ENCODE peak calls at places on chromosomes 6 and 20, in eight cellular contexts. One of them, this sample, is unnamed.

GRCh38 chr6:160130729-160131484 is 9.3 kb downstream of the SLC22A1 start:
- DNase-seq in astrocyte of the spinal cord: no peak
- DNase-seq in BJ: no peak
- DNase-seq in NCI-H1436: no peak
- DNase-seq in activated gamma-delta T cell treated with Interleukin-2 at 50 U/mL for 16 hours: no peak
- DNase-seq in endothelial cell: no peak
- DNase-seq in activated T-helper 1 cell treated with Interleukin-2 at 50 U/mL for 16 hours: no peak
- DNase-seq in ovary: no peak
- DNase-seq in this sample: no peak

GRCh38 chr20:59120919-59121318 is 42.7 kb upstream of the ZNF831 start:
- DNase-seq in astrocyte of the spinal cord: no peak
- DNase-seq in BJ: no peak
- DNase-seq in NCI-H1436: no peak
- DNase-seq in activated gamma-delta T cell treated with Interleukin-2 at 50 U/mL for 16 hours: no peak
- DNase-seq in endothelial cell: no peak
- DNase-seq in activated T-helper 1 cell treated with Interleukin-2 at 50 U/mL for 16 hours: no peak
- DNase-seq in ovary: no peak
- DNase-seq in this sample: no peak

GRCh38 chr20:57061058-57061900 is 205.2 kb downstream of the BMP7 start:
- DNase-seq in astrocyte of the spinal cord: peak
- DNase-seq in BJ: no peak
- DNase-seq in NCI-H1436: no peak
- DNase-seq in activated gamma-delta T cell treated with Interleukin-2 at 50 U/mL for 16 hours: no peak
- DNase-seq in endothelial cell: peak
- DNase-seq in activated T-helper 1 cell treated with Interleukin-2 at 50 U/mL for 16 hours: no peak
- DNase-seq in ovary: no peak
- DNase-seq in this sample: no peak

GRCh38 chr6:145660676-145661075 is 74.6 kb downstream of the EPM2A start:
- DNase-seq in astrocyte of the spinal cord: no peak
- DNase-seq in BJ: no peak
- DNase-seq in NCI-H1436: no peak
- DNase-seq in activated gamma-delta T cell treated with Interleukin-2 at 50 U/mL for 16 hours: no peak
- DNase-seq in endothelial cell: no peak
- DNase-seq in activated T-helper 1 cell treated with Interleukin-2 at 50 U/mL for 16 hours: no peak
- DNase-seq in ovary: no peak
- DNase-seq in this sample: no peak

GRCh38 chr6:38423746-38424145 is 216.0 kb downstream of the BTBD9 start:
- DNase-seq in astrocyte of the spinal cord: no peak
- DNase-seq in BJ: no peak
- DNase-seq in NCI-H1436: no peak
- DNase-seq in activated gamma-delta T cell treated with Interleukin-2 at 50 U/mL for 16 hours: no peak
- DNase-seq in endothelial cell: no peak
- DNase-seq in activated T-helper 1 cell treated with Interleukin-2 at 50 U/mL for 16 hours: no peak
- DNase-seq in ovary: no peak
- DNase-seq in this sample: no peak

GRCh38 chr20:58577139-58577806 is 62.1 kb upstream of the APCDD1L start:
- DNase-seq in astrocyte of the spinal cord: no peak
- DNase-seq in BJ: no peak
- DNase-seq in NCI-H1436: no peak
- DNase-seq in activated gamma-delta T cell treated with Interleukin-2 at 50 U/mL for 16 hours: no peak
- DNase-seq in endothelial cell: no peak
- DNase-seq in activated T-helper 1 cell treated with Interleukin-2 at 50 U/mL for 16 hours: no peak
- DNase-seq in ovary: peak
- DNase-seq in this sample: no peak

GRCh38 chr6:26250806-26251075 is 114.3 kb upstream of the BTN3A2 start:
- DNase-seq in astrocyte of the spinal cord: no peak
- DNase-seq in BJ: no peak
- DNase-seq in NCI-H1436: peak
- DNase-seq in activated gamma-delta T cell treated with Interleukin-2 at 50 U/mL for 16 hours: peak
- DNase-seq in endothelial cell: no peak
- DNase-seq in activated T-helper 1 cell treated with Interleukin-2 at 50 U/mL for 16 hours: no peak
- DNase-seq in ovary: no peak
- DNase-seq in this sample: no peak

GRCh38 chr6:49915035-49915434 is 48.7 kb upstream of the CRISP1 start:
- DNase-seq in astrocyte of the spinal cord: no peak
- DNase-seq in BJ: no peak
- DNase-seq in NCI-H1436: no peak
- DNase-seq in activated gamma-delta T cell treated with Interleukin-2 at 50 U/mL for 16 hours: no peak
- DNase-seq in endothelial cell: no peak
- DNase-seq in activated T-helper 1 cell treated with Interleukin-2 at 50 U/mL for 16 hours: no peak
- DNase-seq in ovary: no peak
- DNase-seq in this sample: no peak

GRCh38 chr6:37432916-37433656 is at the start of gene CMTR1:
- DNase-seq in astrocyte of the spinal cord: peak
- DNase-seq in BJ: peak
- DNase-seq in NCI-H1436: peak
- DNase-seq in activated gamma-delta T cell treated with Interleukin-2 at 50 U/mL for 16 hours: peak
- DNase-seq in endothelial cell: peak
- DNase-seq in activated T-helper 1 cell treated with Interleukin-2 at 50 U/mL for 16 hours: peak
- DNase-seq in ovary: peak
- DNase-seq in this sample: no peak

GRCh38 chr20:23988561-23988960 is at the start of gene GGTLC1:
- DNase-seq in astrocyte of the spinal cord: no peak
- DNase-seq in BJ: no peak
- DNase-seq in NCI-H1436: no peak
- DNase-seq in activated gamma-delta T cell treated with Interleukin-2 at 50 U/mL for 16 hours: no peak
- DNase-seq in endothelial cell: no peak
- DNase-seq in activated T-helper 1 cell treated with Interleukin-2 at 50 U/mL for 16 hours: no peak
- DNase-seq in ovary: no peak
- DNase-seq in this sample: no peak

GRCh38 chr20:37081717-37082289 is 14.0 kb downstream of the RBL1 start:
- DNase-seq in astrocyte of the spinal cord: no peak
- DNase-seq in BJ: no peak
- DNase-seq in NCI-H1436: no peak
- DNase-seq in activated gamma-delta T cell treated with Interleukin-2 at 50 U/mL for 16 hours: peak
- DNase-seq in endothelial cell: peak
- DNase-seq in activated T-helper 1 cell treated with Interleukin-2 at 50 U/mL for 16 hours: peak
- DNase-seq in ovary: no peak
- DNase-seq in this sample: no peak

GRCh38 chr20:46312075-46312944 is 4.0 kb upstream of the CDH22 start:
- DNase-seq in astrocyte of the spinal cord: no peak
- DNase-seq in BJ: no peak
- DNase-seq in NCI-H1436: no peak
- DNase-seq in activated gamma-delta T cell treated with Interleukin-2 at 50 U/mL for 16 hours: no peak
- DNase-seq in endothelial cell: peak
- DNase-seq in activated T-helper 1 cell treated with Interleukin-2 at 50 U/mL for 16 hours: no peak
- DNase-seq in ovary: peak
- DNase-seq in this sample: no peak

GRCh38 chr20:24544371-24544770 is 74.9 kb downstream of the SYNDIG1 start:
- DNase-seq in astrocyte of the spinal cord: no peak
- DNase-seq in BJ: no peak
- DNase-seq in NCI-H1436: no peak
- DNase-seq in activated gamma-delta T cell treated with Interleukin-2 at 50 U/mL for 16 hours: no peak
- DNase-seq in endothelial cell: no peak
- DNase-seq in activated T-helper 1 cell treated with Interleukin-2 at 50 U/mL for 16 hours: no peak
- DNase-seq in ovary: no peak
- DNase-seq in this sample: no peak

GRCh38 chr6:30359276-30359675 is 14.3 kb downstream of the RPP21 start:
- DNase-seq in astrocyte of the spinal cord: no peak
- DNase-seq in BJ: no peak
- DNase-seq in NCI-H1436: no peak
- DNase-seq in activated gamma-delta T cell treated with Interleukin-2 at 50 U/mL for 16 hours: no peak
- DNase-seq in endothelial cell: no peak
- DNase-seq in activated T-helper 1 cell treated with Interleukin-2 at 50 U/mL for 16 hours: no peak
- DNase-seq in ovary: no peak
- DNase-seq in this sample: no peak

GRCh38 chr6:165308926-165309731 is at the start of gene C6orf118:
- DNase-seq in astrocyte of the spinal cord: peak
- DNase-seq in BJ: no peak
- DNase-seq in NCI-H1436: peak
- DNase-seq in activated gamma-delta T cell treated with Interleukin-2 at 50 U/mL for 16 hours: no peak
- DNase-seq in endothelial cell: peak
- DNase-seq in activated T-helper 1 cell treated with Interleukin-2 at 50 U/mL for 16 hours: no peak
- DNase-seq in ovary: peak
- DNase-seq in this sample: peak

GRCh38 chr6:144647971-144648651 is 363.0 kb downstream of the UTRN start:
- DNase-seq in astrocyte of the spinal cord: no peak
- DNase-seq in BJ: no peak
- DNase-seq in NCI-H1436: no peak
- DNase-seq in activated gamma-delta T cell treated with Interleukin-2 at 50 U/mL for 16 hours: no peak
- DNase-seq in endothelial cell: no peak
- DNase-seq in activated T-helper 1 cell treated with Interleukin-2 at 50 U/mL for 16 hours: no peak
- DNase-seq in ovary: no peak
- DNase-seq in this sample: no peak

GRCh38 chr6:87393026-87393622 is 14.6 kb upstream of the CFAP206 start:
- DNase-seq in astrocyte of the spinal cord: peak
- DNase-seq in BJ: peak
- DNase-seq in NCI-H1436: peak
- DNase-seq in activated gamma-delta T cell treated with Interleukin-2 at 50 U/mL for 16 hours: peak
- DNase-seq in endothelial cell: peak
- DNase-seq in activated T-helper 1 cell treated with Interleukin-2 at 50 U/mL for 16 hours: no peak
- DNase-seq in ovary: no peak
- DNase-seq in this sample: peak

GRCh38 chr20:62832212-62832922 is 15.5 kb downstream of the COL9A3 start:
- DNase-seq in astrocyte of the spinal cord: no peak
- DNase-seq in BJ: no peak
- DNase-seq in NCI-H1436: peak
- DNase-seq in activated gamma-delta T cell treated with Interleukin-2 at 50 U/mL for 16 hours: no peak
- DNase-seq in endothelial cell: no peak
- DNase-seq in activated T-helper 1 cell treated with Interleukin-2 at 50 U/mL for 16 hours: no peak
- DNase-seq in ovary: peak
- DNase-seq in this sample: no peak

GRCh38 chr20:61940491-61940890 is 125.2 kb downstream of the TAF4 start:
- DNase-seq in astrocyte of the spinal cord: no peak
- DNase-seq in BJ: no peak
- DNase-seq in NCI-H1436: no peak
- DNase-seq in activated gamma-delta T cell treated with Interleukin-2 at 50 U/mL for 16 hours: no peak
- DNase-seq in endothelial cell: no peak
- DNase-seq in activated T-helper 1 cell treated with Interleukin-2 at 50 U/mL for 16 hours: no peak
- DNase-seq in ovary: peak
- DNase-seq in this sample: no peak

GRCh38 chr6:138245751-138246150 is 27.5 kb upstream of the PBOV1 start:
- DNase-seq in astrocyte of the spinal cord: peak
- DNase-seq in BJ: no peak
- DNase-seq in NCI-H1436: no peak
- DNase-seq in activated gamma-delta T cell treated with Interleukin-2 at 50 U/mL for 16 hours: no peak
- DNase-seq in endothelial cell: no peak
- DNase-seq in activated T-helper 1 cell treated with Interleukin-2 at 50 U/mL for 16 hours: no peak
- DNase-seq in ovary: no peak
- DNase-seq in this sample: no peak

GRCh38 chr6:167917755-167918154 is 79.7 kb upstream of the KIF25 start:
- DNase-seq in astrocyte of the spinal cord: no peak
- DNase-seq in BJ: no peak
- DNase-seq in NCI-H1436: no peak
- DNase-seq in activated gamma-delta T cell treated with Interleukin-2 at 50 U/mL for 16 hours: no peak
- DNase-seq in endothelial cell: no peak
- DNase-seq in activated T-helper 1 cell treated with Interleukin-2 at 50 U/mL for 16 hours: no peak
- DNase-seq in ovary: no peak
- DNase-seq in this sample: no peak

GRCh38 chr6:11805259-11806053 is 26.9 kb upstream of the ADTRP start:
- DNase-seq in astrocyte of the spinal cord: no peak
- DNase-seq in BJ: no peak
- DNase-seq in NCI-H1436: no peak
- DNase-seq in activated gamma-delta T cell treated with Interleukin-2 at 50 U/mL for 16 hours: no peak
- DNase-seq in endothelial cell: no peak
- DNase-seq in activated T-helper 1 cell treated with Interleukin-2 at 50 U/mL for 16 hours: no peak
- DNase-seq in ovary: no peak
- DNase-seq in this sample: no peak

GRCh38 chr6:7008451-7008988 is 99.2 kb upstream of the RREB1 start:
- DNase-seq in astrocyte of the spinal cord: no peak
- DNase-seq in BJ: no peak
- DNase-seq in NCI-H1436: no peak
- DNase-seq in activated gamma-delta T cell treated with Interleukin-2 at 50 U/mL for 16 hours: no peak
- DNase-seq in endothelial cell: no peak
- DNase-seq in activated T-helper 1 cell treated with Interleukin-2 at 50 U/mL for 16 hours: no peak
- DNase-seq in ovary: no peak
- DNase-seq in this sample: no peak

GRCh38 chr6:140078552-140079126 is 704.2 kb upstream of the CITED2 start:
- DNase-seq in astrocyte of the spinal cord: peak
- DNase-seq in BJ: peak
- DNase-seq in NCI-H1436: no peak
- DNase-seq in activated gamma-delta T cell treated with Interleukin-2 at 50 U/mL for 16 hours: no peak
- DNase-seq in endothelial cell: no peak
- DNase-seq in activated T-helper 1 cell treated with Interleukin-2 at 50 U/mL for 16 hours: no peak
- DNase-seq in ovary: no peak
- DNase-seq in this sample: peak

GRCh38 chr6:90072961-90073464 is 178.7 kb downstream of the GJA10 start:
- DNase-seq in astrocyte of the spinal cord: no peak
- DNase-seq in BJ: no peak
- DNase-seq in NCI-H1436: peak
- DNase-seq in activated gamma-delta T cell treated with Interleukin-2 at 50 U/mL for 16 hours: no peak
- DNase-seq in endothelial cell: no peak
- DNase-seq in activated T-helper 1 cell treated with Interleukin-2 at 50 U/mL for 16 hours: no peak
- DNase-seq in ovary: no peak
- DNase-seq in this sample: no peak

GRCh38 chr6:117928833-117929232 is 21.8 kb downstream of the SLC35F1 start:
- DNase-seq in astrocyte of the spinal cord: no peak
- DNase-seq in BJ: no peak
- DNase-seq in NCI-H1436: no peak
- DNase-seq in activated gamma-delta T cell treated with Interleukin-2 at 50 U/mL for 16 hours: no peak
- DNase-seq in endothelial cell: no peak
- DNase-seq in activated T-helper 1 cell treated with Interleukin-2 at 50 U/mL for 16 hours: no peak
- DNase-seq in ovary: no peak
- DNase-seq in this sample: no peak

GRCh38 chr6:126603410-126603809 is 263.5 kb downstream of the CENPW start:
- DNase-seq in astrocyte of the spinal cord: no peak
- DNase-seq in BJ: no peak
- DNase-seq in NCI-H1436: no peak
- DNase-seq in activated gamma-delta T cell treated with Interleukin-2 at 50 U/mL for 16 hours: no peak
- DNase-seq in endothelial cell: no peak
- DNase-seq in activated T-helper 1 cell treated with Interleukin-2 at 50 U/mL for 16 hours: no peak
- DNase-seq in ovary: no peak
- DNase-seq in this sample: no peak

This sample was measured in non-pigmented ciliary epithelial cell.